ENCODE peak calls at places on chromosome 19, in nine cellular contexts. E is cardiac fibroblast, R is Caco-2, F is OCI-LY7, W is fibroblast of lung, N is brain microvascular endothelial cell, J is BJ, Z is uterus, M is pancreas. L is an unnamed sample.

GRCh38 chr19:23943411-23943810 is 28.7 kb downstream of the ZNF726 start:
- DNase-seq in E (no peak), R (no peak), F (no peak), W (no peak), N (no peak), J (no peak), Z (no peak), M (no peak), L (no peak)

GRCh38 chr19:22602631-22603272 is 31.4 kb upstream of the ZNF492 start:
- DNase-seq in E (no peak), R (no peak), F (no peak), W (no peak), N (no peak), J (no peak), Z (no peak), M (peak), L (no peak)

GRCh38 chr19:5575553-5575952 is 7.8 kb upstream of the TINCR start:
- DNase-seq in E (no peak), R (no peak), F (no peak), W (no peak), N (no peak), J (no peak), Z (no peak), M (no peak), L (no peak)

GRCh38 chr19:16572332-16573211 is at the start of gene SLC35E1:
- DNase-seq in E (peak), R (peak), F (peak), W (peak), N (peak), J (peak), Z (peak), M (peak), L (peak)

GRCh38 chr19:2923510-2923909 is 21.3 kb downstream of the ZNF77 start:
- DNase-seq in E (peak), R (no peak), F (no peak), W (peak), N (no peak), J (peak), Z (no peak), M (no peak), L (peak)

GRCh38 chr19:2170219-2170618 is 6.5 kb downstream of the DOT1L start:
- DNase-seq in E (no peak), R (no peak), F (no peak), W (no peak), N (no peak), J (no peak), Z (no peak), M (no peak), L (no peak)

GRCh38 chr19:6076675-6077463 is 33.4 kb downstream of the RFX2 start:
- DNase-seq in E (peak), R (no peak), F (no peak), W (peak), N (peak), J (peak), Z (no peak), M (no peak), L (peak)

GRCh38 chr19:43789029-43789428 is 8.3 kb upstream of the KCNN4 start:
- DNase-seq in E (peak), R (no peak), F (no peak), W (peak), N (no peak), J (no peak), Z (no peak), M (no peak), L (peak)

GRCh38 chr19:16051254-16052025 is 24.9 kb upstream of the TPM4 start:
- DNase-seq in E (peak), R (no peak), F (peak), W (peak), N (no peak), J (no peak), Z (no peak), M (no peak), L (no peak)

GRCh38 chr19:13154241-13154778 is 4.1 kb downstream of the IER2 start:
- DNase-seq in E (peak), R (peak), F (peak), W (peak), N (peak), J (peak), Z (peak), M (peak), L (peak)

GRCh38 chr19:10353793-10354391 is 14.5 kb upstream of the ICAM3 start:
- DNase-seq in E (peak), R (peak), F (peak), W (peak), N (peak), J (no peak), Z (peak), M (peak), L (peak)

GRCh38 chr19:13260883-13261653 is 110.9 kb downstream of the IER2 start:
- DNase-seq in E (peak), R (no peak), F (no peak), W (peak), N (peak), J (peak), Z (no peak), M (no peak), L (peak)

GRCh38 chr19:20038358-20039202 is 725 bp downstream of the ZNF682 start:
- DNase-seq in E (peak), R (no peak), F (peak), W (no peak), N (no peak), J (no peak), Z (no peak), M (no peak), L (peak)

GRCh38 chr19:45952691-45953505 is 20.8 kb downstream of the NOVA2 start:
- DNase-seq in E (peak), R (peak), F (no peak), W (peak), N (peak), J (no peak), Z (no peak), M (peak), L (peak)
- H3K4me3 ChIP-seq in E (peak), R (no peak), F (no peak), W (peak), N (peak), J (peak), Z (no peak), M (no peak), L (peak)

GRCh38 chr19:56725829-56726424 is 54.4 kb upstream of the ZNF835 start:
- DNase-seq in E (peak), R (no peak), F (peak), W (peak), N (no peak), J (no peak), Z (no peak), M (no peak), L (peak)
- TF ChIP-seq CTCF in E (no peak), R (no peak), F (peak), W (peak), N (peak), J (no peak), Z (peak), M (peak), L (peak)

DNA sequence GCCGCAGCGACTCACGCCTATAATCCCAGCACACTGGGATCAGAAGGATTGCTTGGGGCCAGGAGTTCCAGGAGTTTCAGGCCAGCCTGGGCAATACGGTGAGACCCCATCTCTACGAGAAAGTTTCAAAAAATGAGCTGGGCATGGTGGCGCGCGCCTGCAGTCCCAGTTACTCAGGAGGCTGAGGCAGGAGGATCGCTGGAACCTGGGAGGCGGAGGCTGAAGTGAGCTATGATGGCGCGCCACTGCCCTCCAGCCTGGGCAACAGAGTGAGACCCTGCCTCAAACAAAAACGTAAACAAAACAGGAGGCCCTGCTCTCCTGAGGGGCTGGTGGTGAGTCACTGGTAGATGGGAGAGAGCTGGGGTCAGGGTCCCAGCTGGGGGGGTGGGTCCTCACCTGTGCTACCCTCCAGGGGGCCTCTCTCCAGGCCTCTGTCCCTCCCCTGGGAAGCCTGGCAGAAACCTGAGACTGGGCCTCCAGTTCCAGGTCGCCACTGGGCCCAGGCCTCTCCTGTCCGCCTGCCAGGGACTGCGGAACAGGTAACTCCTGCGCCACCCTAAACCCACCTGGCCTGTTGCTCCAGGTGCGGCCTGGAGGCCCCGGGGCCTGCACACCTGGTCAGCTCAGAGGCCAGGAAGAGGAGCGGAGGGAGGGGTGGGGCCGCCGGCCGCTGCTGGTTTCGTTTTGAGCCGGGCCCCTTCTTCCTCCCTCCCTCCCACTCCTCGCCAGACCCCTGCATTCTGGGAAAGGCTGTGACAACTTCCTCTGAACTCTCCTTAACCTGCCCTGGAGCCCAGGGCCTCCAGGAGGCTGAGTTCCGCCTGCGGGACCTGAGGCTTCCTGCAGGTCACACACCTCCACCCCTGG is 17.2 kb upstream of the ZBTB7A start:
- DNase-seq in E (no peak), R (peak), F (peak), W (no peak), N (no peak), J (no peak), Z (no peak), M (no peak), L (no peak)
- H3K4me3 ChIP-seq in E (no peak), R (no peak), F (no peak), W (no peak), N (no peak), J (no peak), Z (peak), M (no peak), L (no peak)

DNA sequence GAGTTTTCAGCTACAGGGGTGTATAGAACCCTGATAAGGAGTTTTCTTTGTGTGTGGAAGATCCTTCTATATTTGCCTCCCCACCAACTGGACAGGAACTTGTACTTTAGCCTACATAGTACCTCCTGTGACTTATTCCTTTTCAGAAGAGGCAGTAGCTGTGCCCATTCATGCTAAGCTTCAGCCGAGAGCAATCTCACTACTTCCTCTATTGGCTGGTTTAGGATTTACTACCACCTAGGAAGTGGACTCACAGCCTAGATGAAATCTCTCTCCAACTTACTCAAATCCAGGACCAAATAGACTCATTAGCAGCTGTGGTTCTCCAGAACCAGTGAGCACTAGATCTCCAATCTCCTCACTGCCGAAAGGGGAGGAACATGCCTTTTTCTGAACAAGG is 2.3 kb upstream of the REX1BD start:
- DNase-seq in E (no peak), R (no peak), F (peak), W (no peak), N (no peak), J (no peak), Z (no peak), M (no peak), L (no peak)
- TF ChIP-seq CTCF in E (peak), R (no peak), F (peak), W (no peak), N (no peak), J (no peak), Z (no peak), M (no peak), L (no peak)

GRCh38 chr19:55287361-55288079 is 3.7 kb downstream of the BRSK1 start:
- DNase-seq in E (no peak), R (no peak), F (no peak), W (no peak), N (no peak), J (no peak), Z (no peak), M (no peak), L (no peak)
- H3K4me3 ChIP-seq in E (no peak), R (no peak), F (no peak), W (no peak), N (no peak), J (no peak), Z (no peak), M (no peak), L (no peak)

GRCh38 chr19:39031368-39032163 is 783 bp downstream of the FBXO27 start:
- DNase-seq in E (peak), R (peak), F (peak), W (peak), N (peak), J (peak), Z (peak), M (peak), L (peak)
- TF ChIP-seq CTCF in E (no peak), R (no peak), F (no peak), W (no peak), N (no peak), J (no peak), Z (no peak), M (no peak), L (no peak)